ENCODE peak calls at places on chromosomes 4 and X, in ten cellular contexts. P, M, I, C, G, L, D, K, V and Q are unnamed samples.
A peak's percentile ranks its signal among the peaks of the same experiment; 100 is the strongest.

GRCh38 chrX:21943460-21944135 is 3.1 kb downstream of the SMS start:
- DNase-seq in P (peak; percentile 80), M (no peak), I (no peak), C (no peak), G (peak; percentile 85), L (peak; percentile 67), D (no peak), K (peak; percentile 68), V (no peak), Q (no peak)

GRCh38 chr4:184364100-184364921 is 110.0 kb downstream of the IRF2 start:
- DNase-seq in P (no peak), M (no peak), I (no peak), C (no peak), G (no peak), L (no peak), D (no peak), K (no peak), V (no peak), Q (no peak)

GRCh38 chr4:153426207-153426886 is 39.8 kb upstream of the TMEM131L start:
- DNase-seq in P (peak; percentile 49), M (no peak), I (no peak), C (no peak), G (no peak), L (no peak), D (no peak), K (no peak), V (no peak), Q (no peak)

GRCh38 chr4:7434141-7434765 is 477 bp downstream of the PSAPL1 start:
- DNase-seq in P (no peak), M (no peak), I (no peak), C (no peak), G (no peak), L (no peak), D (no peak), K (no peak), V (no peak), Q (no peak)

GRCh38 chr4:124958812-124959211 is 246.3 kb upstream of the ANKRD50 start:
- DNase-seq in P (no peak), M (no peak), I (no peak), C (no peak), G (no peak), L (no peak), D (no peak), K (no peak), V (no peak), Q (no peak)

GRCh38 chrX:30607155-30607554 is 29.6 kb upstream of the TASL start:
- DNase-seq in P (peak; percentile 69), M (no peak), I (no peak), C (no peak), G (no peak), L (no peak), D (no peak), K (no peak), V (no peak), Q (no peak)

GRCh38 chr4:10157478-10158354 is 41.1 kb upstream of the WDR1 start:
- DNase-seq in P (peak; percentile 36), M (peak; percentile 9), I (peak; percentile 16), C (peak; percentile 45), G (peak; percentile 76), L (peak; percentile 73), D (peak; percentile 49), K (peak; percentile 28), V (peak; percentile 5), Q (peak; percentile 80)

GRCh38 chr4:42953316-42953715 is 60.8 kb downstream of the GRXCR1 start:
- DNase-seq in P (no peak), M (no peak), I (no peak), C (no peak), G (no peak), L (no peak), D (no peak), K (no peak), V (no peak), Q (peak; percentile 86)

GRCh38 chrX:75038925-75039324 is 113.7 kb upstream of the NEXMIF start:
- DNase-seq in P (no peak), M (peak; percentile 11), I (no peak), C (no peak), G (peak; percentile 27), L (peak; percentile 1), D (peak; percentile 11), K (no peak), V (no peak), Q (peak; percentile 2)

GRCh38 chr4:15833801-15834200 is 55.7 kb downstream of the CD38 start:
- DNase-seq in P (no peak), M (no peak), I (no peak), C (no peak), G (no peak), L (no peak), D (no peak), K (no peak), V (no peak), Q (no peak)

GRCh38 chr4:47718691-47719090 is 119.2 kb downstream of the CORIN start:
- DNase-seq in P (no peak), M (no peak), I (no peak), C (no peak), G (no peak), L (no peak), D (no peak), K (no peak), V (no peak), Q (no peak)

GRCh38 chr4:121738780-121739547 is 26.0 kb downstream of the SMIM43 start:
- DNase-seq in P (no peak), M (no peak), I (no peak), C (no peak), G (no peak), L (no peak), D (no peak), K (no peak), V (no peak), Q (no peak)

GRCh38 chr4:106628616-106629606 is 260.3 kb upstream of the GIMD1 start:
- DNase-seq in P (no peak), M (no peak), I (no peak), C (no peak), G (peak; percentile 37), L (no peak), D (no peak), K (no peak), V (no peak), Q (no peak)

GRCh38 chrX:47217121-47217851 is 1.2 kb upstream of the CDK16 start:
- DNase-seq in P (peak; percentile 78), M (no peak), I (peak; percentile 18), C (peak; percentile 68), G (peak; percentile 85), L (peak; percentile 40), D (peak; percentile 31), K (no peak), V (no peak), Q (no peak)

GRCh38 chr4:137360701-137361213 is 171.5 kb downstream of the PCDH18 start:
- DNase-seq in P (peak; percentile 28), M (no peak), I (no peak), C (no peak), G (no peak), L (no peak), D (no peak), K (no peak), V (no peak), Q (no peak)

GRCh38 chr4:184281231-184282139 is 63.8 kb upstream of the ENPP6 start:
- DNase-seq in P (no peak), M (peak; percentile 88), I (no peak), C (no peak), G (no peak), L (no peak), D (no peak), K (no peak), V (no peak), Q (no peak)

GRCh38 chr4:155042014-155042413 is 166.4 kb upstream of the NPY2R start:
- DNase-seq in P (no peak), M (no peak), I (no peak), C (no peak), G (no peak), L (no peak), D (no peak), K (no peak), V (no peak), Q (no peak)

GRCh38 chrX:20913760-20914159 is 460.5 kb upstream of the CNKSR2 start:
- DNase-seq in P (no peak), M (no peak), I (no peak), C (no peak), G (no peak), L (no peak), D (peak; percentile 18), K (no peak), V (no peak), Q (no peak)

GRCh38 chrX:131747173-131747572 is 203.3 kb downstream of the OR13H1 start:
- DNase-seq in P (no peak), M (peak; percentile 98), I (peak; percentile 75), C (peak; percentile 84), G (no peak), L (peak; percentile 70), D (no peak), K (no peak), V (peak; percentile 55), Q (no peak)

GRCh38 chrX:30219372-30219771 is 4.0 kb downstream of the MAGEB2 start:
- DNase-seq in P (no peak), M (no peak), I (no peak), C (no peak), G (no peak), L (no peak), D (no peak), K (no peak), V (no peak), Q (no peak)

GRCh38 chrX:39678914-39679313 is 418.8 kb downstream of the BCOR start:
- DNase-seq in P (no peak), M (no peak), I (no peak), C (no peak), G (no peak), L (no peak), D (no peak), K (no peak), V (no peak), Q (no peak)

GRCh38 chrX:13007519-13008188 is 32.7 kb downstream of the TMSB4X start:
- DNase-seq in P (no peak), M (no peak), I (no peak), C (no peak), G (peak; percentile 41), L (no peak), D (no peak), K (no peak), V (no peak), Q (no peak)

GRCh38 chr4:707929-708630 is 2.4 kb downstream of the PCGF3 start:
- DNase-seq in P (no peak), M (no peak), I (no peak), C (no peak), G (no peak), L (no peak), D (no peak), K (no peak), V (no peak), Q (no peak)